ENCODE peak calls at places on chromosome 4, in seven cellular contexts. L, U, S, R, O, E and D are unnamed samples.

GRCh38 chr4:15149842-15150592 is 147.7 kb downstream of the CPEB2 start:
- DNase-seq in L (peak), U (peak), S (peak), R (peak), O (no peak), E (peak), D (peak)

GRCh38 chr4:4417886-4418285 is 31.0 kb downstream of the NSG1 start:
- DNase-seq in L (no peak), U (no peak), S (no peak), R (no peak), O (no peak), E (no peak), D (no peak)

GRCh38 chr4:78666830-78667258 is 109.3 kb upstream of the BMP2K start:
- DNase-seq in L (no peak), U (no peak), S (no peak), R (no peak), O (no peak), E (no peak), D (no peak)

GRCh38 chr4:95540227-95540626 is 8.5 kb downstream of the UNC5C start:
- DNase-seq in L (no peak), U (no peak), S (no peak), R (no peak), O (no peak), E (no peak), D (no peak)

GRCh38 chr4:88937081-88937480 is 119.9 kb downstream of the FAM13A start:
- DNase-seq in L (no peak), U (no peak), S (no peak), R (no peak), O (no peak), E (no peak), D (no peak)

GRCh38 chr4:146192060-146192459 is 16.5 kb downstream of the LSM6 start:
- DNase-seq in L (no peak), U (peak), S (no peak), R (no peak), O (no peak), E (no peak), D (no peak)

GRCh38 chr4:156865391-156865790 is 106.2 kb downstream of the PDGFC start:
- DNase-seq in L (no peak), U (no peak), S (no peak), R (no peak), O (no peak), E (no peak), D (no peak)

GRCh38 chr4:107482546-107482945 is 237.5 kb downstream of the PAPSS1 start:
- DNase-seq in L (no peak), U (no peak), S (no peak), R (no peak), O (no peak), E (no peak), D (no peak)

GRCh38 chr4:147829401-147830101 is 97.7 kb downstream of the ARHGAP10 start:
- DNase-seq in L (no peak), U (no peak), S (no peak), R (no peak), O (no peak), E (no peak), D (no peak)

GRCh38 chr4:22190855-22191254 is 242.3 kb upstream of the KCNIP4 start:
- DNase-seq in L (no peak), U (no peak), S (no peak), R (no peak), O (no peak), E (no peak), D (no peak)

GRCh38 chr4:82798168-82799005 is at the start of gene SCD5:
- DNase-seq in L (peak), U (no peak), S (no peak), R (peak), O (peak), E (peak), D (peak)
- TF ChIP-seq POLR2AphosphoS5 in L (peak), U (no peak), S (no peak), R (no peak), O (no peak), E (no peak), D (no peak)

DNA sequence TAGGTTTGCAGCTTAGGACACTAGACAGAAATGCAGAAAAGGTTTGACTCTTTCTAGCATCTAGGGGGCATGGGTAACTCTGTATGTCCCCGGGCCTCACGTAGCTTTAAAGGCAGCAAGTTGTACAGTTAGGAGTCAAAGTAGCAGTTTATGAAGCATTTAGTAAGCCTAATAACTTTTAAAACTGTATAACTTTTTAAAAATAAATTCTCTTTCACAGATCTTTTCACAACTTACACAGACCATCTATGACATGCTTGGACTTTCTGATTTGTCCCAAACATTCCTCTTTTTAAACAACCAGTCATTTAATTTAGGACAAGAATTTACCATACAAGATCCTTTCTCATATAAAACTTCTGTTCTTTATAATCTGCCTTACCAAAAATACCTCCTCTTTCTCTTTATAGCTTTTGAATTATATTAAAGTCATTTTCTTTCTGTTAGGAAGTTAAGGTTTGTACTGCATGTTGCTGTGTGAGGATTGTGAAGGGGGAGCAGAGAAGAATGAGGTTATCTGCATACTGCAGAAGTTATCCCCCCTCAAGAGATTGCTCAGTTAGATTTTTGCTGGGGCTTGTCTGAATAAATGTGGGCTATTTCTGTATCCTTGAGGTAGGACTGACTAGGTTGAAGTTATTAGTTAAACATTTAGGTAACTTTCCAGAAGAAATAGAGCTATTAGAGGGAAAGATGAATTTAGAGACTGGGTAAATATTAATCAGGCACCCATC is 94.3 kb downstream of the CPE start:
- DNase-seq in L (no peak), U (no peak), S (no peak), R (peak), O (no peak), E (no peak), D (no peak)
- TF ChIP-seq TAF1 in L (no peak), U (no peak), S (no peak), R (no peak), O (no peak), E (no peak), D (no peak)

DNA sequence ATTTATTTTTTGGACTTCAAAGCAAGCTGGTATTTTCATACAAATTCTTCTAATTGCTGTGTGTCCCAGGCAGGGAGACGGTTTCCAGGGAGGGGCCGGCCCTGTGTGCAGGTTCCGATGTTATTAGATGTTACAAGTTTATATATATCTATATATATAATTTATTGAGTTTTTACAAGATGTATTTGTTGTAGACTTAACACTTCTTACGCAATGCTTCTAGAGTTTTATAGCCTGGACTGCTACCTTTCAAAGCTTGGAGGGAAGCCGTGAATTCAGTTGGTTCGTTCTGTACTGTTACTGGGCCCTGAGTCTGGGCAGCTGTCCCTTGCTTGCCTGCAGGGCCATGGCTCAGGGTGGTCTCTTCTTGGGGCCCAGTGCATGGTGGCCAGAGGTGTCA is 15.3 kb downstream of the FGFR3 start:
- DNase-seq in L (no peak), U (no peak), S (no peak), R (no peak), O (no peak), E (no peak), D (no peak)
- TF ChIP-seq POLR2AphosphoS5 in L (no peak), U (no peak), S (no peak), R (no peak), O (no peak), E (no peak), D (no peak)

GRCh38 chr4:110152386-110152785 is 46.0 kb downstream of the ELOVL6 start:
- DNase-seq in L (no peak), U (no peak), S (no peak), R (no peak), O (no peak), E (no peak), D (no peak)

GRCh38 chr4:110154586-110154985 is 43.8 kb downstream of the ELOVL6 start:
- DNase-seq in L (no peak), U (no peak), S (no peak), R (no peak), O (no peak), E (no peak), D (no peak)

DNA sequence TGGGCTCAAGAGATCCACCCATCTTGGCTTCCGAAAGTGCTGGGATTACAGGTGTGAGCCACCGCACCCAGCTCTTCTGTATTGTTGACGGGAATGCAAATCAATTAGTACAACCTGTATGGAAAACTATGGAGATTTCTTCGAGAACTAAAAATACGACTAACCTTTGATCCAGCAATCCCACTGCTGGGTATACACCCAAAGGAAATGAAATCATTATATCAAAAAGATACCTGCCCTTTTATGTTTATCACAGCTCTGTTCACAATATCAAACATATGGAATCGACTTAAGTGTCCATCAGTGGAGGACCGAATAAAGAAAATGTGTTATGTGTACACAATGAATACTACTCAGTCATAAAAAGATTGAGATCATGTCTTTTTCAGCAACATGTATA is 49.3 kb downstream of the ELOVL6 start:
- DNase-seq in L (no peak), U (no peak), S (no peak), R (no peak), O (no peak), E (no peak), D (no peak)
- TF ChIP-seq TAF1 in L (no peak), U (no peak), S (no peak), R (no peak), O (no peak), E (no peak), D (no peak)

DNA sequence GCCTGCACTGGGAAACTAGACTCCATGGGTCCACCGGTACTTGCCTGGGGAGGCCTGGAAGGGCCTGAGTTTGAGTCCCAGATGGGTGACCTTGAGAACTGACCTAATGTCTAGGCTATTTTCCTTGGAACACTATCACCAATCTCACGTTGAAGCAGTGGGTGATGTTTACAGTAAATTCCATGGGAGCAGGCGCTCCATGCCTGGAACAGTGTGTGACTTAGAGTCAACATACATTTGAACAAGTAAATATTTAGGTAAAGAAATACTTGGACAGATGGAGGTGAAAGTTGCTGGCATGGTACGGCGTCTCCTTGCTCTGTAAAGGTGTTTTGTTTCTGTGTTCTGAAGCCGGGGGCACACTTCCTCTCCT is 47.5 kb downstream of the TBC1D14 start:
- DNase-seq in L (no peak), U (no peak), S (no peak), R (no peak), O (no peak), E (no peak), D (no peak)
- TF ChIP-seq POLR2AphosphoS5 in L (no peak), U (no peak), S (no peak), R (no peak), O (no peak), E (no peak), D (no peak)

DNA sequence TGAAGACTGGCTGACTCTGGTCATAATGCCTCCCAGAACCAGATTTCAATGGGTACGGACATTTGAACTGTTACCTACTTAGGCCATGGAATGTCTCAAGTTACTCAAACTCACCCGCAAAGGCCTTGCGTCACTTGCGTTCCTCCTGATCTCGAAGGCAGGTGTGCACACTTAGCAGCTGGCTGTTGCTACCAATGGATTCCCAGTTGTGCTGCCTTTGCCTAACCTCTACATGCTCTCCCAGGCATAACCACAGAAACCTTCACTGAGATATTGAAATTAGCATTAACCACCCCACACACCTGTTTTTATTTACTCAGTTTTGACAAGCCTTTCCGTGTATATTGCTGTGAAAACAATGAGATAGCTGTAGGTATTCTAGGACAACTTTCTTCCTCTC is 2.8 kb downstream of the ERVMER34-1 start:
- DNase-seq in L (no peak), U (no peak), S (peak), R (no peak), O (no peak), E (no peak), D (no peak)
- TF ChIP-seq TAF1 in L (no peak), U (no peak), S (no peak), R (no peak), O (no peak), E (no peak), D (no peak)